ENCODE peak calls at places on chromosomes 1 and 21, in nine cellular contexts. B is heart left ventricle, H is sigmoid colon, O is fibroblast of mammary gland, L is AG04450, M is endothelial cell, F is body of pancreas, Q is keratinocyte, P is dorsolateral prefrontal cortex. C is an unnamed sample.

GRCh38 chr1:2312196-2312588 is 79.2 kb downstream of the MORN1 start:
- DNase-seq in B (no peak), H (peak), O (no peak), L (no peak), M (no peak), F (no peak), Q (no peak), P (no peak), C (no peak)

GRCh38 chr1:219792337-219793021 is 135.9 kb downstream of the SLC30A10 start:
- DNase-seq in B (no peak), H (no peak), O (peak), L (peak), M (no peak), F (no peak), Q (no peak), P (no peak), C (no peak)

GRCh38 chr1:116769050-116769449 is 14.8 kb downstream of the CD2 start:
- DNase-seq in B (no peak), H (no peak), O (no peak), L (no peak), M (no peak), F (no peak), Q (no peak), P (no peak), C (no peak)

GRCh38 chr1:220956861-220957605 is 77.8 kb downstream of the HLX start:
- DNase-seq in B (no peak), H (no peak), O (peak), L (peak), M (no peak), F (no peak), Q (no peak), P (no peak), C (peak)

GRCh38 chr1:245363821-245364220 is 209.0 kb downstream of the KIF26B start:
- DNase-seq in B (no peak), H (no peak), O (no peak), L (no peak), M (no peak), F (no peak), Q (no peak), P (no peak), C (peak)

GRCh38 chr1:22760453-22760852 is 49.8 kb downstream of the EPHB2 start:
- DNase-seq in B (no peak), H (no peak), O (peak), L (no peak), M (no peak), F (no peak), Q (no peak), P (no peak), C (no peak)

GRCh38 chr1:177953549-177953948 is 16.3 kb downstream of the SEC16B start:
- DNase-seq in B (no peak), H (no peak), O (no peak), L (no peak), M (no peak), F (no peak), Q (no peak), P (no peak), C (no peak)

GRCh38 chr1:219312967-219313366 is 139.3 kb downstream of the LYPLAL1 start:
- DNase-seq in B (no peak), H (no peak), O (peak), L (no peak), M (no peak), F (no peak), Q (no peak), P (no peak), C (peak)

GRCh38 chr1:106659490-106660244 is 396.8 kb upstream of the PRMT6 start:
- DNase-seq in B (no peak), H (no peak), O (no peak), L (no peak), M (no peak), F (no peak), Q (no peak), P (no peak), C (no peak)

GRCh38 chr21:34952701-34953100 is 96.4 kb downstream of the RUNX1 start:
- DNase-seq in B (no peak), H (no peak), O (no peak), L (no peak), M (no peak), F (no peak), Q (no peak), P (no peak), C (no peak)

GRCh38 chr1:7572654-7573152 is 198.4 kb upstream of the VAMP3 start:
- DNase-seq in B (peak), H (no peak), O (no peak), L (no peak), M (no peak), F (peak), Q (peak), P (no peak), C (no peak)

GRCh38 chr1:85048296-85049064 is at the start of gene MCOLN3:
- DNase-seq in B (peak), H (peak), O (peak), L (no peak), M (peak), F (peak), Q (no peak), P (no peak), C (peak)

GRCh38 chr1:21293537-21294265 is 3.4 kb upstream of the ECE1 start:
- DNase-seq in B (no peak), H (no peak), O (no peak), L (no peak), M (no peak), F (no peak), Q (no peak), P (no peak), C (no peak)

GRCh38 chr1:226395753-226396152 is 12.1 kb downstream of the PARP1 start:
- DNase-seq in B (no peak), H (no peak), O (no peak), L (no peak), M (no peak), F (no peak), Q (no peak), P (no peak), C (no peak)

GRCh38 chr1:153790996-153791855 is 16.0 kb downstream of the SLC27A3 start:
- DNase-seq in B (no peak), H (peak), O (peak), L (peak), M (no peak), F (no peak), Q (no peak), P (no peak), C (peak)

GRCh38 chr1:25198731-25199231 is 33.5 kb downstream of the SYF2 start:
- DNase-seq in B (peak), H (no peak), O (no peak), L (no peak), M (no peak), F (peak), Q (no peak), P (no peak), C (no peak)

GRCh38 chr1:243343970-243344749 is 88.3 kb downstream of the SDCCAG8 start:
- DNase-seq in B (no peak), H (no peak), O (peak), L (no peak), M (no peak), F (no peak), Q (peak), P (no peak), C (peak)

GRCh38 chr1:162349635-162350330 is 26.9 kb downstream of the SPATA46 start:
- DNase-seq in B (no peak), H (no peak), O (peak), L (peak), M (no peak), F (no peak), Q (peak), P (no peak), C (peak)

GRCh38 chr1:56820755-56821461 is 1.7 kb upstream of the FYB2 start:
- DNase-seq in B (peak), H (peak), O (peak), L (peak), M (peak), F (peak), Q (no peak), P (peak), C (peak)

GRCh38 chr1:236983818-236984217 is 20.4 kb downstream of the MT1HL1 start:
- DNase-seq in B (no peak), H (no peak), O (no peak), L (no peak), M (no peak), F (no peak), Q (no peak), P (no peak), C (no peak)

GRCh38 chr1:67298762-67299161 is 8.9 kb upstream of the IL12RB2 start:
- DNase-seq in B (no peak), H (no peak), O (no peak), L (no peak), M (no peak), F (no peak), Q (no peak), P (no peak), C (no peak)

GRCh38 chr1:13651279-13651678 is 48.7 kb upstream of the PRDM2 start:
- DNase-seq in B (no peak), H (no peak), O (peak), L (no peak), M (no peak), F (no peak), Q (no peak), P (no peak), C (no peak)

GRCh38 chr1:46274224-46275029 is 26.9 kb downstream of the RAD54L start:
- DNase-seq in B (no peak), H (no peak), O (no peak), L (no peak), M (no peak), F (no peak), Q (no peak), P (no peak), C (no peak)
- TF ChIP-seq CTCF in B (no peak), H (no peak), O (no peak), L (no peak), M (no peak), F (no peak), Q (no peak), P (no peak), C (no peak)

GRCh38 chr1:201448981-201449380 is 20.0 kb downstream of the PHLDA3 start:
- DNase-seq in B (no peak), H (peak), O (no peak), L (no peak), M (no peak), F (peak), Q (no peak), P (peak), C (no peak)

GRCh38 chr1:201443747-201444146 is 22.2 kb upstream of the TNNI1 start:
- DNase-seq in B (no peak), H (no peak), O (no peak), L (no peak), M (no peak), F (no peak), Q (no peak), P (no peak), C (no peak)

GRCh38 chr1:201447911-201448871 is 20.8 kb downstream of the PHLDA3 start:
- DNase-seq in B (peak), H (peak), O (peak), L (peak), M (peak), F (peak), Q (no peak), P (peak), C (peak)

GRCh38 chr1:201445300-201445699 is 23.7 kb downstream of the PHLDA3 start:
- DNase-seq in B (no peak), H (no peak), O (no peak), L (no peak), M (no peak), F (no peak), Q (no peak), P (no peak), C (no peak)

DNA sequence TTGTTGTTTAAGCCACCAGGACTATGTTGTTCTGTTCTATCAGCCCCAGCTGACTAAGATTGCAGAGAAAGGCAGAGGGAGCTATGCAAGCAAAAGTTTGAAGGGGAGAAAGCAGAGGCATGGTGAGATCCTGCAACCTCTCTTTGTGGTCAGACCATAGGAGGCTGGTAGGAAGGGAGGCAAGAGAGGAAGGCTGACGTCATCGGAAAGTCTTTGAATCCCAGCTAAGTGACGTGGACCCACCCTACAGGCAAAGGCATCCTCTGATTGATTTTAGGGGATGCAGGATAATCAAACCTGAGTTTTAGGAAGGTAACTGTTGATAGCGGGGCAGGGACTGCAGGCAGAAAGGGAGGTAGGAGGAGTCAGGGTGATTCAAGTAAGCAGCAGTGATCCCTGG is 23.3 kb upstream of the TNNI1 start:
- DNase-seq in B (no peak), H (no peak), O (peak), L (no peak), M (no peak), F (no peak), Q (no peak), P (no peak), C (no peak)
- TF ChIP-seq CTCF in B (no peak), H (no peak), O (no peak), L (no peak), M (no peak), F (no peak), Q (no peak), P (no peak), C (no peak)

GRCh38 chr1:147599362-147600118 is 58.2 kb downstream of the BCL9 start:
- DNase-seq in B (peak), H (peak), O (peak), L (peak), M (peak), F (peak), Q (peak), P (peak), C (peak)
- TF ChIP-seq CTCF in B (no peak), H (no peak), O (no peak), L (no peak), M (no peak), F (no peak), Q (no peak), P (no peak), C (no peak)

GRCh38 chr1:225026701-225027100 is 97.2 kb downstream of the DNAH14 start:
- DNase-seq in B (no peak), H (no peak), O (no peak), L (no peak), M (no peak), F (no peak), Q (no peak), P (no peak), C (no peak)
- TF ChIP-seq CTCF in B (no peak), H (no peak), O (no peak), L (no peak), M (no peak), F (no peak), Q (no peak), P (no peak), C (no peak)

DNA sequence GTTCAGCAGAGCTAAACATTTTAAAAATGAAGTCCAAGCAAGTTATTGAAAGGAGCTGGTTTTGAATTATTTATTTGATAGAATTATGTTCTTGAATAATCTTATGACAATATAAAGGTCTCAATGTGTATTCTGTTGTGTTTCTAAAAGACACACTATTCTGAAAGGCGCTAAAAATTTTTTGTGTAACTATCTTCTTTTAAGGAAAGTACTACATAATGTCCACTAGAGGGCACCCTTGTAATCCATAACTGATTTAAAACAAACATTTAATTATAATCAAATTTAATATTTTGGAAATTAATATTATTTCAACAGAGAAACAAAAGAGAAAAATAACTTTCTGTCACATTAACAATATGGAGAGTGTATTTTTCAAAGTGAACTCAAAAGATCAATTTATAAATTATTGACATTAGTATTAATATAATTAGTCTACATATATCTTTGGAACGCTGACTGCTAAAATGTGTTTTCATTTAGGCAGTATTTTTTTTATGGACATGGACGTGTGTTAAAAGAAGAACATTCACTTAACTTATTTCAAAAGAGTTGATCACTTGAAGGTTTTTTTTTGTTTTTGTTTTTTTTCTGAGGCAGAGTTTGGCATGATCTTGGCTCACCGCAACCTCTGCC is 248.4 kb downstream of the DENND1B start:
- DNase-seq in B (no peak), H (no peak), O (peak), L (peak), M (no peak), F (no peak), Q (no peak), P (no peak), C (peak)
- TF ChIP-seq CTCF in B (peak), H (peak), O (peak), L (peak), M (peak), F (peak), Q (no peak), P (peak), C (peak)

DNA sequence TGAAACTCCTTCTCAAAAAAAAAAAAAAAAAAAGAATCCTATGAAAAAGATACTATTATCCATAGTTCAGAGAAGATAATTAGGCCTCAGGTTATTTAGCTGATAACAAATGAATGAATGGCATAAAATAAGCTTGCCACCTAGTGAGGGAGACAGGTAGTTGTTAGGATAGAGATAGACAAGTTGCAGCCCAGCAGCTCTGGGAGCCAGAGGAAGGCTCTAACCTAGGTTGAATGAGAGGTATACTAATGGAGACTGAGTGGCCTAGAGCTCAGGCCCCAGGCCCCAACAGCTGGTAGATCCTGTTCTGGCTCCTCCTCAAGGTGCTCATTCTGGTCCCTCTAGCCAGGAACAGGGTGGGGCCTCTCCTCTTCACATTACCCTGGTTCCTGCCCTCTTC is 20.6 kb upstream of the RSPO1 start:
- DNase-seq in B (no peak), H (no peak), O (no peak), L (no peak), M (no peak), F (no peak), Q (no peak), P (no peak), C (no peak)
- TF ChIP-seq CTCF in B (no peak), H (no peak), O (no peak), L (no peak), M (no peak), F (no peak), Q (no peak), P (no peak), C (no peak)

DNA sequence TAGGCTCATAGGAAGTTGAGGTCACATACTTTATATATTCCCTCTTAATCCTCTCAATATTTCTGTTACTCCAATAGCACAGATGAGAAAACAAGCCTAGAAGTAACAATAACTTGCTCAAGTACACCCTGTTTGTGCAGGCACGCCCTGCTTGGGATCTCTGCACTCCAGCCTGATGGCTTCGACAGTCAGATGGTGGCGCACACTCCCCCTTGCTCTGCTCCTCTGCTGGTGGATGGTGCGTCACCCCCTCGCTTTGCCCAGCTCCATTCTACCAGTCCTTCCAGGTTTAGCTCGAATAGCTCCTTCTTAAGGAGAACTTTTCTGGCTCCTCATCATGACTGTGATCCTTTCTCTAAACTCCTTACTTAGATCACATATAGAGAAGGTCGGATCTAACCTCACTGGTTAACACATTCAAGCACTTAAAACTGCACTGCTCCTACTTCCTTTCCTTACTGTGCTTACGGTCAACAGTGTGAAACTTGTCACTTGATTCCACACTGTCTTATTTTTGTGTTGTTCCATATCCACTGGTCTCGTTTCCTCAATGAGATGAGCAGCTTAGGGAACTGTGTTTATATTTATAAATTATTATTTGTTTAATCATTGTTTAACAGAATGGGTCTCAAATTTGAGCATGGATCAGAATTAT is 3.0 kb downstream of the TSPAN2 start:
- DNase-seq in B (no peak), H (peak), O (no peak), L (no peak), M (no peak), F (no peak), Q (no peak), P (no peak), C (no peak)
- TF ChIP-seq CTCF in B (no peak), H (no peak), O (no peak), L (no peak), M (no peak), F (no peak), Q (no peak), P (no peak), C (no peak)

C was measured in hepatocyte.